ENCODE peak calls at places on chromosomes 2 and 18, in six cellular contexts. W is suprapubic skin, Y is neuronal stem cell, S is tibial nerve, P is tibial artery, N is thoracic aorta. U is an unnamed sample. For H3K4me1, the result is how much of the 10 kb centered on the place peaks cover.

GRCh38 chr2:31384351-31384750 is 30.2 kb downstream of the XDH start:
- DNase-seq in W (no peak), Y (no peak), S (no peak), P (no peak), N (no peak), U (no peak)

GRCh38 chr2:66573866-66574265 is 138.9 kb downstream of the MEIS1 start:
- DNase-seq in W (no peak), Y (no peak), S (no peak), P (no peak), N (no peak), U (no peak)

GRCh38 chr18:72652990-72653593 is 109.0 kb upstream of the CBLN2 start:
- DNase-seq in W (no peak), Y (peak), S (peak), P (no peak), N (no peak), U (no peak)

GRCh38 chr2:39494784-39495251 is 57.7 kb upstream of the MAP4K3 start:
- DNase-seq in W (no peak), Y (no peak), S (no peak), P (no peak), N (no peak), U (no peak)

GRCh38 chr18:23827681-23828080 is 138.4 kb downstream of the LAMA3 start:
- DNase-seq in W (no peak), Y (no peak), S (no peak), P (no peak), N (no peak), U (no peak)

GRCh38 chr2:98702127-98702802 is 28.7 kb downstream of the MGAT4A start:
- DNase-seq in W (no peak), Y (no peak), S (no peak), P (peak), N (no peak), U (no peak)

GRCh38 chr18:12628706-12629702 is 28.9 kb downstream of the SPIRE1 start:
- DNase-seq in W (no peak), Y (no peak), S (no peak), P (no peak), N (no peak), U (no peak)

GRCh38 chr2:158967114-158967730 is 1.2 kb upstream of the TANC1 start:
- DNase-seq in W (no peak), Y (no peak), S (no peak), P (peak), N (no peak), U (no peak)

GRCh38 chr2:119647440-119648169 is 31.4 kb upstream of the TMEM177 start:
- DNase-seq in W (no peak), Y (no peak), S (no peak), P (peak), N (peak), U (peak)

GRCh38 chr2:214130115-214130514 is 280.7 kb upstream of the VWC2L start:
- DNase-seq in W (no peak), Y (no peak), S (no peak), P (no peak), N (no peak), U (no peak)

DNA sequence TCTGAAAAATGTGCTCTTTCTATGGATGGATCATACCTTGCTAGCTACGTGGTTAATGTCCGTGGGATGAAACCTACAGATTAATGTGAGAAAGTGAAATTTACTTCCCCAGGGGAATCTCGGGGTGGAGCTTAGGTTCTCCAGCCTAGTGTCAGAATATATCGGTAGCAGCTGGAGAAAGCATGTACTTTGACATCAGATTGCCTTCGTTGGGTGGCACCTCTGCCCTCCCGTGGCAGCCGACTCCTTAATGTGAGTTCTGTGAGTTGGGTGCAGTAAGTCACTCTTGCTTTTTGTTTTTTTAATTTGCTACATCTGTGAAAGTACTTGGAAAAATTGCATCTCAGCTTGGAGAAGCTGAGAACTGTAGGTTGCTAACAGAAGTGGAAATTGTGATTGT is 3.5 kb downstream of the KLF11 start:
- DNase-seq in W (no peak), Y (no peak), S (no peak), P (no peak), N (no peak), U (no peak)
- H3K4me1 ChIP-seq in W (half or more), Y (under half), S (under half), P (under half), N (under half), U (under half)

DNA sequence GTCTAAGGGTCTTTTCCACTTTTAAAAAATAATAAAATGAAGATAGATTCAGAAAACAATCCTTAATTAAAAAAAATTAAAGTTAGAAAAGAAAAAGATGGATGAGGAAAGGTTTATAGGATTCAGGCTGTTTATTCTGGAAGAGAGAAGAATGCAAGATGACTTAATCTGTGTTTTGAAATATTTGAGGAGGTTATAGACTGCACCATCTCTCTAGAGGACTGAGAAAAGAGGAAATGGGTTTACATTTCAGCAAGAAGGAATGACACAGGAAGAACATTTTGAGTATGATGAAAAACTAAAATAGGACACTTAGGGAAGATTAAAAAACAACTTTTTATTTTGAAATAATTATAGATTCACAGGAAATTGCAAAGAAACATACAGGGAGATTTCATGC is 74.9 kb downstream of the CERS6 start:
- DNase-seq in W (no peak), Y (no peak), S (no peak), P (no peak), N (no peak), U (no peak)
- H3K4me1 ChIP-seq in W (half or more), Y (under half), S (under half), P (under half), N (under half), U (under half)

DNA sequence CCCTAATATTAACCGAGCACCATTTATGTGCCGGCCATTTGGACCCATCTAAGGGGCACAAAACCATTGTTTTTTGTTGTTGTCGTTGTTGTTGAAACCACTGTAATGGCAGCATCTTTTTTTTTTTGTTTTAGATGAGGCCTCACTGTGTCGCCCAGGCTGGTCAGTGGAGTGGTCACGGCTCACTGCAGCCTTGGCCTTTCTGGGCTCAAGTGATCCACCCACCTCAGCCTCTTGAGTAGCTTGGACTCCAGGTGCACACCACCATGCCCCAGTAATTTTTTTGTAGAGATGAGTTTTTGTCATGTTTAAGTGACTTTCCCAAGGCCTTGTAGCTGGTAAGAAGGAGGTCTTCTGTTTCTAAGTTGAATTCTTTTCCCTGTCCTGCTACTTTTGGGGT is 33.0 kb downstream of the ASAP2 start:
- DNase-seq in W (no peak), Y (no peak), S (no peak), P (no peak), N (no peak), U (no peak)
- H3K4me1 ChIP-seq in W (under half), Y (under half), S (under half), P (under half), N (under half), U (half or more)

DNA sequence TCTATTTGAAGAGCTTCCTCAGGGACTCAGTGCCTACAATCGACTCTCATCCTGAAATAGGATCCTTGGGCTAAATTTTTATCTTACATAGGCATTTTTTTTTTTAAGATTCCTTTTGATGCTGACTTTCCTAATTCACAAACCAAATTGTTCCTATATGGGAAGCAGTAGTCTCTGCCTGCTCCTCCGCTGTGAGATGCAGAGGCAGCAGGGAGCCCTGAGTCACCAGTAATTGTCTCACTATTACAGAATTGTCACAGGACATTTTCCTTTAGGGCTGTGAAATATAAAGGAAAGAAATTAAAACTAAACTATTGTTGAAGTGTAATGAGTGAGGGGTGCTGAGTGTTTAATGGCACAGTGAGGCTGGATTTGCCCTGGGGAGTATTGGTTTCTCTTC is 63.8 kb downstream of the MYO3B start:
- DNase-seq in W (no peak), Y (no peak), S (no peak), P (no peak), N (no peak), U (no peak)
- H3K4me1 ChIP-seq in W (under half), Y (under half), S (under half), P (under half), N (under half), U (under half)

GRCh38 chr2:230666446-230666845 is 46.2 kb upstream of the CAB39 start:
- DNase-seq in W (no peak), Y (no peak), S (no peak), P (no peak), N (no peak), U (no peak)
- H3K4me1 ChIP-seq in W (under half), Y (under half), S (under half), P (under half), N (under half), U (under half)

DNA sequence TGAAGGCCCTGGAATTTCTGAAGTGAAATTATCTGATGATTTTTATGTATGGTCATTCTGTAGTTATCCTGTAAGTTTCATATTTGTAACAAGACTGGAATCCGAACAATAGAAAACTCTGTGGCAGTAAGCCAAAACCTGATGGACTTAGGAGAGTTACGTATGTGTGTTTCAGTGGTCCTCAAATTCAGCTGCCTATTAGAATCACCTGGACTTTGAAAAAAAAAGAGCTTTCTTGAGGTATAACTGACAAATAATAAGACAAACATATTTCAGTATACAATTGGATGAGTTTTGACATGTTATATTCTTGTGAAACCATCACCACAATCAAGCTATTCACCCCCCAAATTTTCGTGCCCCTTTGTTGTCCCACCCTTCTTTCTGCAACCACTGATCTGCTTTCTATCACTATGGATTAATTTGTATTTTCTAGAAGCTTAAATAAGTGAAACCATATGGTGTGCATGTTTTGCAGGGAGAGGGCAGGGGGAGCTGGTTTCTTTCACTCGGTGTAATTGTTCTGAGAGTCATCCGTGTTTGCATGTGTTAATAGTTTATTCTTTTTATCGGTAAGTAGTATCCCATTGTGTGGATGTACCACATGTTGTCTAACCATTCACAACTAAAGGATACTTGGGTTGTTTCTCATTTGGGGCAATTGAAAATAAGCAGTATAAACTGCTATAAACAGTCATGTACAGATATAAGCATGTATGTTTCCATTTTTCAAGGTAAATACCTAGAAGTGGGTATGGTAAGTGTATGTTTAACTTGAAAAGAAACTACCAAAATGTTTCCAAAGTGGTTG is 50.2 kb upstream of the EML4 start:
- DNase-seq in W (no peak), Y (no peak), S (no peak), P (no peak), N (no peak), U (no peak)
- H3K4me1 ChIP-seq in W (under half), Y (under half), S (under half), P (under half), N (under half), U (under half)

GRCh38 chr2:130382313-130382917 is 26.6 kb downstream of the PTPN18 start:
- DNase-seq in W (no peak), Y (no peak), S (no peak), P (no peak), N (no peak), U (peak)
- H3K4me1 ChIP-seq in W (under half), Y (under half), S (under half), P (under half), N (under half), U (under half)

GRCh38 chr2:209146682-209147320 is 277.0 kb upstream of the MAP2 start:
- DNase-seq in W (no peak), Y (no peak), S (no peak), P (no peak), N (no peak), U (no peak)

GRCh38 chr2:209141142-209141541 is 282.7 kb upstream of the MAP2 start:
- DNase-seq in W (no peak), Y (no peak), S (no peak), P (no peak), N (no peak), U (no peak)

GRCh38 chr2:209145941-209146681 is 277.7 kb upstream of the MAP2 start:
- DNase-seq in W (no peak), Y (no peak), S (peak), P (no peak), N (no peak), U (no peak)

GRCh38 chr2:209138079-209138478 is 285.8 kb upstream of the MAP2 start:
- DNase-seq in W (no peak), Y (no peak), S (no peak), P (no peak), N (no peak), U (no peak)

GRCh38 chr2:209141818-209142217 is 282.0 kb upstream of the MAP2 start:
- DNase-seq in W (no peak), Y (no peak), S (no peak), P (no peak), N (no peak), U (no peak)
- H3K4me1 ChIP-seq in W (under half), Y (under half), S (under half), P (under half), N (under half), U (under half)

GRCh38 chr2:234426616-234427015 is 70.3 kb downstream of the ARL4C start:
- DNase-seq in W (no peak), Y (no peak), S (no peak), P (no peak), N (no peak), U (no peak)
- H3K4me1 ChIP-seq in W (under half), Y (under half), S (under half), P (under half), N (under half), U (under half)

GRCh38 chr2:226860087-226860486 is 24.2 kb downstream of the RHBDD1 start:
- DNase-seq in W (no peak), Y (no peak), S (no peak), P (no peak), N (no peak), U (no peak)
- H3K4me1 ChIP-seq in W (under half), Y (under half), S (under half), P (under half), N (under half), U (under half)